ENCODE peak calls at places on chromosome 4, in four cellular contexts. P is K562, C is GM12878, R is HepG2. I is an unnamed sample.

GRCh38 chr4:152937280-152937534 is 1.1 kb downstream of the FHDC1 start:
- DNase-seq in R (no peak), P (no peak), C (no peak), I (no peak)

GRCh38 chr4:120052840-120053239 is 13.8 kb downstream of the MAD2L1 start:
- DNase-seq in P (no peak), C (no peak), R (no peak), I (no peak)

GRCh38 chr4:85836588-85836987 is 361.6 kb downstream of the ARHGAP24 start:
- DNase-seq in C (no peak), R (no peak), P (no peak), I (no peak)

GRCh38 chr4:128782875-128783614 is 26.5 kb upstream of the JADE1 start:
- DNase-seq in P (no peak), C (no peak), R (no peak), I (no peak)

GRCh38 chr4:185774815-185775684 is 36.9 kb downstream of the SORBS2 start:
- DNase-seq in P (no peak), R (no peak), C (no peak), I (no peak)

GRCh38 chr4:98203406-98204235 is 57.6 kb upstream of the RAP1GDS1 start:
- DNase-seq in C (peak), P (no peak), R (no peak), I (no peak)

GRCh38 chr4:152581536-152582160 is 45.8 kb upstream of the FBXW7 start:
- DNase-seq in P (peak), R (no peak), C (no peak), I (no peak)

GRCh38 chr4:93228021-93228420 is 600.5 kb upstream of the ATOH1 start:
- DNase-seq in P (no peak), R (no peak), C (no peak), I (no peak)

GRCh38 chr4:38982356-38983095 is 49.7 kb downstream of the TMEM156 start:
- DNase-seq in R (no peak), C (no peak), P (no peak), I (no peak)

GRCh38 chr4:38979081-38979480 is 53.1 kb downstream of the TMEM156 start:
- DNase-seq in P (no peak), C (no peak), R (no peak), I (no peak)

GRCh38 chr4:38983756-38984647 is 48.2 kb downstream of the TMEM156 start:
- DNase-seq in P (no peak), R (peak), C (no peak), I (no peak)

GRCh38 chr4:38979511-38980230 is 52.5 kb downstream of the TMEM156 start:
- DNase-seq in P (no peak), R (no peak), C (no peak), I (no peak)

DNA sequence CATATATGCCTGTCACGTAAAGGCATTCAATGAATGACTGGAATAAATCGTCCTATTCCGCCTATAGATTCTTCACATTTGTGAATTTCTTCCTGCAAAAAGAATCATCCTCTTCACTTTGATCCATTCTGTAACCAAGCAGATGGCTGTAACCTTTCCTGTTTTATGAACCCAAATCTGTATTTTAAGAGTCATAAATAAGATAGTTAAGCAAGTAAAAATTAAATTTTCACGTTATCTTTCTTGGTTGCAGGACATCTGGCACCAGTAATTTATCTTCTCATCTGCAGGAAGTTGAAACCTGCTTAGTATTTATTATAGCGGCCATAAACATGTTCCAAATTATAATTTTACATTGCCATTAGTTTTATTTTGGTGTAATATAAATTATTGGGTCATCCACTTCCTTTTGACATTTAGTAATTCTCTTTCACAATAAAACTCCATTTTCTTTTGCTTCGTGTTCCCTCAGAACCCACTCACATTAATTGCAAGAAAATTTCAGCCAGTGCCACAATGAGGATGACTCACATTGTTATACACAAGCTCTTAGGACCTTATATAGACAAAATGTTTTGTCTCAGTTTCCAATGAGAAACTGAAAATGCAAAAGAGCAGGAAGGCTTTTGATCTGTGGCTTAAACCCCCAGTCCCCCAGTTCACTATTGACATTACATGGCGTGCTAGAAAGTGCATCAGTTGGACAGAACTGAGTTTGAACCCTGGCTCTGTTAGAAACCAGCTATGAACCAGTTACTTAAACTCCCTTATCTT is 51.1 kb downstream of the TMEM156 start:
- DNase-seq in C (peak), P (no peak), R (peak), I (no peak)
- TF ChIP-seq ESRRA in C (no peak), P (no peak), R (no peak), I (no peak)

DNA sequence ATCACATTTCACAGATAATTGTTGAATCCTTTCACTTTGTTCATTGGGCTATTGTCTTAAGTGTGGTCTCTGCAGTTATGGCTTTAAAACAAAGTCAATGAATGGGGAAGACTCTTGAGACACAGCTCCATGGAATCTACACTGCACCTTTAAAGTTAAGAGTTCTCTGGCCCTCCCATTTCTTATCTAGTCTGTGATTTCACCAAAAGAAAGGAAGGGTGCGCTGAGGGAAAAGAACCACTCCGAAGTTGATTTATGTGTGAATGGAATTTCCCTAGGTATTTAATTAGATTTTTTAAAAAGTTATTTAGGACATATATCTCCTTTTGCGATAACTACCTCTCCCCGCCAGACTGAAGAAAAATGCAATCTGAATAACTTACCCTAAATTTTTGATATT is 2.5 kb downstream of the SEPTIN11 start:
- DNase-seq in P (no peak), C (no peak), R (no peak), I (no peak)
- TF ChIP-seq ATF2 in P (no peak), C (no peak), R (no peak), I (no peak)

DNA sequence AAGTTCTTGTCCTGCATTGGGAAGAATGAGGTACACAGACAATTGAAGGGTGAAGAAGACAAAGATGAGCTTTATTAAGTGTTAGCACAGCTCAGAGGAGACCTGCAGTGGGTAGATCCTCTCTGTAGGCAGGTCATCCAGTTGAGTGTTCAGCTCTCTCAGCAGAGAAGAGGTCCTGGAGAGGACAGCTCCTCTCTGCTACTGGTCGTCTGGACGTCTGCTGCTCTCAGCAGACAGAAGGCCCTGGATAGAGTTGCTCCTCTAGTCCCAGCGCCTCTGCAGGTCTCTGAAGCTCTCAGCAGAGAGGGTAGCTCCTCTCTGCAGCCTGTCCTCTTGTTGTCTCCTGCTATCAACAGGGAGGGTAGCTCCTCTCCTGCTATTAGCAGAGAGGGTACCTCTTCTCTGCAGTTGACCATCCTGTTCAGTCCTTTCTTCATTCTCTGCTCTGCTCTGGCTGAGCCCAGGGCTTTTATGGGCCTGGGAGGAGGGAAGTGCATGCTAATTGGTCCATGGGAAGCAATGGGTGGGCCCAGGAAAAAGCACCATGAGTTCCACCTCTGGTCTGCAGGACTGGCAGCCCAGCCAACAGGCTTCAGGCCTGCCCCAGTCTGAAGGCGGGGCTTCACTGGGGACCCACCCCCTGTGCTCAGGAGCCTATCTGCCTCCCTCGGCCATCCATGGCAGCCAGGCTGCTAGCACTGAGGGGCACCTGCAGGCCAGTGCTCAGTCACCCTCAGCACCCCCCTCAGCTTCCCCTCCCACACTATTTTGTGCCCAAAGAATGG is 54.1 kb upstream of the IBSP start:
- DNase-seq in P (no peak), C (no peak), R (no peak), I (peak)
- TF ChIP-seq CREM in P (no peak), C (no peak), R (no peak), I (no peak)

GRCh38 chr4:73257242-73257994 is 1.2 kb downstream of the ANKRD17 start:
- DNase-seq in C (no peak), R (peak), P (peak), I (peak)
- TF ChIP-seq ESRRA in C (no peak), R (no peak), P (no peak), I (no peak)

I was measured in WTC11.